ENCODE peak calls at places on chromosomes 7 and 10, in five cellular contexts. O is AG09319, E is upper lobe of right lung, S is heart right ventricle, K is stomach. C is an unnamed sample.

GRCh38 chr10:64041989-64042490 is 520.8 kb downstream of the REEP3 start:
- DNase-seq in S (no peak), E (no peak), O (no peak), K (no peak), C (no peak)

GRCh38 chr10:123154943-123155505 is 822 bp downstream of the BUB3 start:
- DNase-seq in K (no peak), S (no peak), O (no peak), E (peak; percentile 72), C (peak; percentile 48)

GRCh38 chr7:28748346-28748745 is 209.8 kb downstream of the TRIL start:
- DNase-seq in S (no peak), K (no peak), O (no peak), E (no peak), C (no peak)

GRCh38 chr7:131186816-131187215 is 140.9 kb upstream of the MKLN1 start:
- DNase-seq in E (no peak), S (no peak), O (no peak), K (no peak), C (no peak)

GRCh38 chr7:100053201-100053600 is 3.6 kb downstream of the ZSCAN21 start:
- DNase-seq in E (no peak), S (peak; percentile 13), O (peak; percentile 30), K (peak; percentile 50), C (peak; percentile 72)

GRCh38 chr7:4093492-4093891 is 588.6 kb upstream of the FOXK1 start:
- DNase-seq in O (no peak), K (no peak), S (no peak), E (no peak), C (no peak)

GRCh38 chr10:45473126-45473525 is 99.1 kb downstream of the ALOX5 start:
- DNase-seq in O (no peak), K (no peak), E (no peak), S (no peak), C (no peak)

GRCh38 chr7:16420329-16420648 is 1.0 kb downstream of the CRPPA start:
- DNase-seq in O (no peak), K (no peak), S (no peak), E (no peak), C (no peak)

GRCh38 chr10:123795846-123796590 is 95.6 kb downstream of the CPXM2 start:
- DNase-seq in S (no peak), O (peak; percentile 50), K (no peak), E (no peak), C (peak; percentile 68)

GRCh38 chr10:132697568-132698200 is 88.3 kb downstream of the NKX6-2 start:
- DNase-seq in O (no peak), E (peak; percentile 35), K (no peak), S (no peak), C (no peak)

GRCh38 chr10:35413985-35414861 is 77.9 kb downstream of the CCNY start:
- DNase-seq in K (no peak), E (no peak), S (no peak), O (no peak), C (no peak)

GRCh38 chr10:86306628-86307278 is 59.8 kb downstream of the GRID1 start:
- DNase-seq in S (peak; percentile 23), K (no peak), O (no peak), E (peak; percentile 10), C (peak; percentile 5)

GRCh38 chr10:18043148-18043547 is 91.4 kb downstream of the SLC39A12 start:
- DNase-seq in K (no peak), O (no peak), E (no peak), S (no peak), C (no peak)

GRCh38 chr10:104076743-104077160 is 8.9 kb downstream of the COL17A1 start:
- DNase-seq in K (peak; percentile 35), E (no peak), S (peak; percentile 82), O (peak; percentile 12), C (peak; percentile 26)

GRCh38 chr10:126133906-126134703 is 237.7 kb downstream of the FANK1 start:
- DNase-seq in E (no peak), S (no peak), O (peak; percentile 47), K (no peak), C (peak; percentile 89)

GRCh38 chr10:63523015-63523414 is 1.8 kb downstream of the REEP3 start:
- DNase-seq in K (no peak), E (no peak), O (no peak), S (no peak), C (no peak)

GRCh38 chr7:47896809-47897423 is 51.4 kb downstream of the PKD1L1 start:
- DNase-seq in S (no peak), E (no peak), O (no peak), K (no peak), C (no peak)

GRCh38 chr10:1631282-1631681 is 106.0 kb downstream of the ADARB2 start:
- DNase-seq in S (no peak), O (no peak), K (no peak), E (peak; percentile 55), C (no peak)

GRCh38 chr7:151666886-151667285 is 147.2 kb upstream of the RHEB start:
- DNase-seq in O (no peak), E (no peak), S (no peak), K (no peak), C (no peak)

GRCh38 chr7:85840532-85840931 is 653.7 kb upstream of the SEMA3D start:
- DNase-seq in O (peak; percentile 20), E (no peak), S (no peak), K (no peak), C (peak; percentile 25)

GRCh38 chr7:151447312-151447711 is 7.4 kb upstream of the CRYGN start:
- DNase-seq in K (no peak), S (no peak), E (peak; percentile 43), O (no peak), C (no peak)

GRCh38 chr10:113096111-113097045 is 146.3 kb downstream of the TCF7L2 start:
- DNase-seq in K (no peak), O (no peak), S (no peak), E (no peak), C (no peak)

GRCh38 chr7:16889851-16890443 is 8.2 kb upstream of the AGR3 start:
- DNase-seq in O (no peak), E (no peak), S (no peak), K (no peak), C (no peak)

GRCh38 chr7:83643012-83643411 is 5.9 kb downstream of the SEMA3E start:
- DNase-seq in K (no peak), E (no peak), O (no peak), S (no peak), C (no peak)

GRCh38 chr10:127907411-127908105 is 655 bp downstream of the PTPRE start:
- DNase-seq in O (no peak), S (peak; percentile 54), E (peak; percentile 78), K (peak; percentile 47), C (peak; percentile 82)

GRCh38 chr10:86393858-86394472 is 27.4 kb upstream of the GRID1 start:
- DNase-seq in O (no peak), E (no peak), K (no peak), S (no peak), C (no peak)

GRCh38 chr10:48399551-48399950 is 93.1 kb downstream of the MAPK8 start:
- DNase-seq in O (no peak), S (no peak), K (no peak), E (no peak), C (no peak)

GRCh38 chr7:19713676-19714075 is 4.8 kb upstream of the POLR1F start:
- DNase-seq in K (no peak), O (no peak), S (no peak), E (no peak), C (peak; percentile 51)

GRCh38 chr7:93690021-93690420 is 115.5 kb upstream of the CALCR start:
- DNase-seq in K (no peak), E (no peak), O (no peak), S (no peak), C (no peak)

GRCh38 chr10:123357363-123358075 is 203.3 kb downstream of the BUB3 start:
- DNase-seq in E (no peak), O (no peak), K (no peak), S (no peak), C (no peak)

GRCh38 chr7:103573479-103574058 is 127.6 kb upstream of the SLC26A5 start:
- DNase-seq in K (no peak), O (peak; percentile 2), E (no peak), S (no peak), C (peak; percentile 41)
- TF ChIP-seq CTCF in K (peak; percentile 57), O (peak; percentile 40), E (peak; percentile 71), S (peak; percentile 68), C (peak; percentile 61)

GRCh38 chr7:142301923-142302550 is 44.2 kb upstream of the PRSS58 start:
- DNase-seq in O (no peak), E (no peak), S (no peak), K (no peak), C (no peak)

GRCh38 chr7:142301299-142301698 is 43.4 kb upstream of the PRSS58 start:
- DNase-seq in K (no peak), E (no peak), S (no peak), O (no peak), C (no peak)

GRCh38 chr7:142298631-142299030 is 40.8 kb upstream of the PRSS58 start:
- DNase-seq in K (no peak), S (no peak), E (no peak), O (no peak), C (no peak)

GRCh38 chr7:142299226-142299625 is 41.4 kb upstream of the PRSS58 start:
- DNase-seq in S (no peak), E (no peak), O (no peak), K (no peak), C (no peak)

GRCh38 chr7:142300689-142301088 is 42.8 kb upstream of the PRSS58 start:
- DNase-seq in O (no peak), K (no peak), E (no peak), S (no peak), C (no peak)
- TF ChIP-seq CTCF in O (no peak), K (no peak), E (no peak), S (peak; percentile 19), C (no peak)

DNA sequence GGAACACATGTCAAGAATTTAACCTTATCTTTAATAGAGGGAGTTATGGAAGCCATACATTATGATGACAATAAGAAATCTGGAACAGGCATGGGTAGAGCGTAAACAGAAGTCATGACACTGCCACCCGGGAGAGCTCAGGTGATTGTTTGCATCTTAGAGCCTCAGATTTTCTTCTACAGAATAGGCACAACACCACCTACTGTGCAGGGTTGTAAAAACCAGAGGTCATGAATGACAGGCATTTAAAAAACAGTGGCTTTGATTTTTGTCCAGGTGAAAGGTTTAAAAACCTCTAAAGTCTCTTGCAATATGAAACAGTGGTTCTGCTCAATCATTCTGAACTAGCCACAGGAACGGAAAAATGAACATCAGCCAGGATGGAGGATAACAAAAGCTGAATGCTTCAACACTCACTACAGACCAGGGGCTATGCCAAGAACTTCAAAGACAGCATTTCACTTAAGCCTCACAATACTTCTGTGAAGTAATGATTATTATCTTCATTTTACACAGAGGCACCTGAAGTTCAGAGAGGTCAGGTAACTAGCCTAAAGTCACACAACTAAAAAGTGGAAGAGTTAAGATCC is 123.8 kb downstream of the SLC25A13 start:
- DNase-seq in S (no peak), E (no peak), K (no peak), O (no peak), C (no peak)
- TF ChIP-seq CTCF in S (no peak), E (no peak), K (no peak), O (no peak), C (no peak)

DNA sequence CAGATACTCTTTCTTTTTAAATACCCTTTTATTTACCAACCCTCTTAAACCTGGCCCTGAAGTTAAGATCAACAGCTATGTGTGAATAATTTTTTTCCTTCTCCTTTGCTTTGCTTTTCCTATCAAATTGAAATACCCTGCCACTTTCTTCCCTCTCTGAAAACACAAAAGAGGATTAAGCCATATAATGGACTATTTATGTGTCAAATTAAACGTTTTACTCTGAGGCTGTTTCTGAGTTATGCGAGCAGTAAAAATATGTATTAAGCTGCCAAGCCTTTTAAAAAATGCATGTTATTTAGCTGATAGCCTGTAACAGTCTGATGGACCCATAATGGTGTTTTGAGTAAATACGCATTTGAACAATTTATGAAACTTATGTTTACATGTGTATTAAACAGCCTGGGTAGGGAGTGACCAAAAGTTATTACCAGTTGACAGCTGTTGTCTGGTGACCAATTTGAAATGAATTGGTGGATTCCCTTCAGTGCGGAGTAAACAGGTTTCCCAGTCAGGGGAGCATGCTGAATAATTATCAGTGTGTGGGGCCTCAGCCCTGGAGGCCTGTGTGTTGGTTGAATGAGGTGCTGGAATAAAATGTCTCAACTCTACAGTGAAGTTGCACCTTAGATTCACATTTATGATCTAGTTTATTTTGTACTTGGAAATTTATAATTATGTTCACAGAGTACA is 89.6 kb downstream of the AUTS2 start:
- DNase-seq in K (no peak), O (no peak), E (no peak), S (no peak), C (no peak)
- TF ChIP-seq CTCF in K (no peak), O (no peak), E (no peak), S (no peak), C (no peak)

C was measured in AG10803.